ENCODE peak calls at places on chromosomes 12 and 14, in seven cellular contexts. One of them, this sample, is unnamed.

GRCh38 chr14:55752580-55753365 is 172.8 kb downstream of the KTN1 start:
- DNase-seq in PC-3: peak; percentile 100
- DNase-seq in breast epithelium: no peak
- DNase-seq in mammary epithelial cell: peak; percentile 11
- DNase-seq in uterus: no peak
- DNase-seq in lower lobe of right lung: peak; percentile 50
- DNase-seq in fibroblast of lung: peak; percentile 76
- DNase-seq in this sample: no peak

GRCh38 chr14:58414845-58415244 is 12.5 kb downstream of the TIMM9 start:
- DNase-seq in mammary epithelial cell: no peak
- DNase-seq in PC-3: peak; percentile 55
- DNase-seq in fibroblast of lung: peak; percentile 1
- DNase-seq in uterus: no peak
- DNase-seq in lower lobe of right lung: no peak
- DNase-seq in breast epithelium: no peak
- DNase-seq in this sample: no peak

GRCh38 chr14:97408937-97409860 is 612.0 kb downstream of the VRK1 start:
- DNase-seq in PC-3: no peak
- DNase-seq in mammary epithelial cell: no peak
- DNase-seq in breast epithelium: no peak
- DNase-seq in lower lobe of right lung: no peak
- DNase-seq in fibroblast of lung: no peak
- DNase-seq in uterus: no peak
- DNase-seq in this sample: no peak

GRCh38 chr12:12870454-12870853 is 20.9 kb upstream of the GPRC5A start:
- DNase-seq in breast epithelium: no peak
- DNase-seq in mammary epithelial cell: peak; percentile 86
- DNase-seq in lower lobe of right lung: no peak
- DNase-seq in uterus: no peak
- DNase-seq in fibroblast of lung: peak; percentile 100
- DNase-seq in PC-3: peak; percentile 96
- DNase-seq in this sample: no peak

GRCh38 chr14:36941783-36942521 is 230.5 kb downstream of the SLC25A21 start:
- DNase-seq in lower lobe of right lung: peak; percentile 68
- DNase-seq in PC-3: peak; percentile 88
- DNase-seq in breast epithelium: peak; percentile 35
- DNase-seq in mammary epithelial cell: peak; percentile 55
- DNase-seq in uterus: peak; percentile 56
- DNase-seq in fibroblast of lung: peak; percentile 56
- DNase-seq in this sample: peak; percentile 85

GRCh38 chr14:36505193-36505815 is 14.7 kb downstream of the NKX2-1 start:
- DNase-seq in breast epithelium: no peak
- DNase-seq in fibroblast of lung: no peak
- DNase-seq in lower lobe of right lung: peak; percentile 73
- DNase-seq in uterus: no peak
- DNase-seq in PC-3: no peak
- DNase-seq in mammary epithelial cell: no peak
- DNase-seq in this sample: peak; percentile 67

GRCh38 chr12:93853698-93854478 is 176.7 kb downstream of the CRADD start:
- DNase-seq in mammary epithelial cell: no peak
- DNase-seq in uterus: no peak
- DNase-seq in lower lobe of right lung: no peak
- DNase-seq in fibroblast of lung: no peak
- DNase-seq in PC-3: no peak
- DNase-seq in breast epithelium: no peak
- DNase-seq in this sample: no peak

GRCh38 chr12:116773276-116773731 is 35.2 kb downstream of the RNFT2 start:
- DNase-seq in uterus: no peak
- DNase-seq in breast epithelium: no peak
- DNase-seq in fibroblast of lung: no peak
- DNase-seq in lower lobe of right lung: no peak
- DNase-seq in PC-3: peak; percentile 47
- DNase-seq in mammary epithelial cell: peak; percentile 4
- DNase-seq in this sample: no peak

GRCh38 chr14:48725001-48725734 is 861.0 kb downstream of the RPS29 start:
- DNase-seq in breast epithelium: no peak
- DNase-seq in uterus: no peak
- DNase-seq in PC-3: peak; percentile 26
- DNase-seq in fibroblast of lung: peak; percentile 85
- DNase-seq in lower lobe of right lung: no peak
- DNase-seq in mammary epithelial cell: no peak
- DNase-seq in this sample: no peak

GRCh38 chr12:38601970-38602369 is 285.4 kb downstream of the ALG10B start:
- DNase-seq in fibroblast of lung: no peak
- DNase-seq in PC-3: peak; percentile 82
- DNase-seq in breast epithelium: no peak
- DNase-seq in uterus: no peak
- DNase-seq in mammary epithelial cell: no peak
- DNase-seq in lower lobe of right lung: no peak
- DNase-seq in this sample: no peak

GRCh38 chr12:132747395-132747794 is 14.2 kb downstream of the ANKLE2 start:
- DNase-seq in breast epithelium: no peak
- DNase-seq in fibroblast of lung: no peak
- DNase-seq in mammary epithelial cell: no peak
- DNase-seq in uterus: no peak
- DNase-seq in lower lobe of right lung: peak; percentile 20
- DNase-seq in PC-3: no peak
- DNase-seq in this sample: peak; percentile 32

GRCh38 chr14:104642540-104642868 is 37.9 kb upstream of the TMEM179 start:
- DNase-seq in fibroblast of lung: no peak
- DNase-seq in PC-3: no peak
- DNase-seq in uterus: no peak
- DNase-seq in mammary epithelial cell: no peak
- DNase-seq in breast epithelium: no peak
- DNase-seq in lower lobe of right lung: no peak
- DNase-seq in this sample: no peak

GRCh38 chr14:54877015-54877702 is 25.5 kb downstream of the GCH1 start:
- DNase-seq in fibroblast of lung: peak; percentile 24
- DNase-seq in uterus: no peak
- DNase-seq in mammary epithelial cell: no peak
- DNase-seq in lower lobe of right lung: no peak
- DNase-seq in breast epithelium: no peak
- DNase-seq in PC-3: no peak
- DNase-seq in this sample: no peak

GRCh38 chr12:110247340-110248095 is 33.5 kb upstream of the ATP2A2 start:
- DNase-seq in uterus: no peak
- DNase-seq in lower lobe of right lung: no peak
- DNase-seq in mammary epithelial cell: peak; percentile 97
- DNase-seq in breast epithelium: peak; percentile 77
- DNase-seq in fibroblast of lung: peak; percentile 20
- DNase-seq in PC-3: peak; percentile 74
- DNase-seq in this sample: peak; percentile 82

GRCh38 chr12:124524231-124524925 is 43.0 kb downstream of the NCOR2 start:
- DNase-seq in lower lobe of right lung: no peak
- DNase-seq in fibroblast of lung: peak; percentile 90
- DNase-seq in mammary epithelial cell: peak; percentile 82
- DNase-seq in uterus: peak; percentile 28
- DNase-seq in PC-3: peak; percentile 57
- DNase-seq in breast epithelium: no peak
- DNase-seq in this sample: peak; percentile 66

GRCh38 chr12:10385181-10385613 is 4.6 kb downstream of the KLRK1 start:
- DNase-seq in fibroblast of lung: peak; percentile 89
- DNase-seq in mammary epithelial cell: peak; percentile 73
- DNase-seq in breast epithelium: no peak
- DNase-seq in PC-3: peak; percentile 83
- DNase-seq in uterus: no peak
- DNase-seq in lower lobe of right lung: no peak
- DNase-seq in this sample: no peak

GRCh38 chr14:91827746-91828145 is 39.6 kb downstream of the TC2N start:
- DNase-seq in PC-3: no peak
- DNase-seq in mammary epithelial cell: no peak
- DNase-seq in fibroblast of lung: no peak
- DNase-seq in breast epithelium: no peak
- DNase-seq in lower lobe of right lung: no peak
- DNase-seq in uterus: no peak
- DNase-seq in this sample: no peak

GRCh38 chr12:45762185-45763110 is 32.9 kb downstream of the ARID2 start:
- DNase-seq in uterus: no peak
- DNase-seq in breast epithelium: no peak
- DNase-seq in fibroblast of lung: peak; percentile 52
- DNase-seq in lower lobe of right lung: no peak
- DNase-seq in mammary epithelial cell: peak; percentile 60
- DNase-seq in PC-3: peak; percentile 76
- DNase-seq in this sample: no peak

GRCh38 chr14:100129161-100129589 is 30.3 kb downstream of the DEGS2 start:
- DNase-seq in lower lobe of right lung: no peak
- DNase-seq in PC-3: peak; percentile 36
- DNase-seq in mammary epithelial cell: no peak
- DNase-seq in uterus: no peak
- DNase-seq in fibroblast of lung: peak; percentile 23
- DNase-seq in breast epithelium: no peak
- DNase-seq in this sample: no peak

GRCh38 chr12:107685360-107686248 is at the start of gene PWP1:
- DNase-seq in lower lobe of right lung: peak; percentile 98
- DNase-seq in breast epithelium: peak; percentile 89
- DNase-seq in PC-3: peak; percentile 98
- DNase-seq in uterus: peak; percentile 93
- DNase-seq in mammary epithelial cell: peak; percentile 92
- DNase-seq in fibroblast of lung: peak; percentile 94
- DNase-seq in this sample: peak; percentile 97

GRCh38 chr14:74531467-74531866 is 37.9 kb downstream of the ISCA2 start:
- DNase-seq in PC-3: peak; percentile 56
- DNase-seq in lower lobe of right lung: no peak
- DNase-seq in uterus: no peak
- DNase-seq in mammary epithelial cell: peak; percentile 65
- DNase-seq in fibroblast of lung: peak; percentile 31
- DNase-seq in breast epithelium: no peak
- DNase-seq in this sample: no peak

GRCh38 chr12:105862163-105862821 is 276.5 kb downstream of the NUAK1 start:
- DNase-seq in lower lobe of right lung: no peak
- DNase-seq in uterus: no peak
- DNase-seq in mammary epithelial cell: no peak
- DNase-seq in PC-3: peak; percentile 33
- DNase-seq in breast epithelium: no peak
- DNase-seq in fibroblast of lung: peak; percentile 38
- DNase-seq in this sample: no peak

GRCh38 chr14:55881577-55882241 is 236.5 kb upstream of the PELI2 start:
- DNase-seq in uterus: no peak
- DNase-seq in PC-3: peak; percentile 27
- DNase-seq in breast epithelium: no peak
- DNase-seq in lower lobe of right lung: no peak
- DNase-seq in fibroblast of lung: peak; percentile 65
- DNase-seq in mammary epithelial cell: no peak
- DNase-seq in this sample: no peak

GRCh38 chr12:112116232-112117060 is 7.9 kb upstream of the NAA25 start:
- DNase-seq in breast epithelium: peak; percentile 23
- DNase-seq in PC-3: no peak
- DNase-seq in fibroblast of lung: peak; percentile 75
- DNase-seq in mammary epithelial cell: no peak
- DNase-seq in uterus: no peak
- DNase-seq in lower lobe of right lung: peak; percentile 62
- DNase-seq in this sample: peak; percentile 84

GRCh38 chr14:105075364-105076295 is 10.4 kb upstream of the GPR132 start:
- DNase-seq in fibroblast of lung: peak; percentile 35
- DNase-seq in breast epithelium: no peak
- DNase-seq in mammary epithelial cell: no peak
- DNase-seq in uterus: no peak
- DNase-seq in PC-3: no peak
- DNase-seq in lower lobe of right lung: peak; percentile 64
- DNase-seq in this sample: peak; percentile 87

GRCh38 chr12:105740970-105741725 is 397.6 kb downstream of the NUAK1 start:
- DNase-seq in uterus: peak; percentile 44
- DNase-seq in PC-3: peak; percentile 42
- DNase-seq in mammary epithelial cell: no peak
- DNase-seq in breast epithelium: peak; percentile 53
- DNase-seq in fibroblast of lung: peak; percentile 64
- DNase-seq in lower lobe of right lung: no peak
- DNase-seq in this sample: no peak

GRCh38 chr14:103548463-103549351 is 13.8 kb downstream of the BAG5 start:
- DNase-seq in PC-3: no peak
- DNase-seq in fibroblast of lung: no peak
- DNase-seq in mammary epithelial cell: no peak
- DNase-seq in lower lobe of right lung: peak; percentile 41
- DNase-seq in breast epithelium: no peak
- DNase-seq in uterus: no peak
- DNase-seq in this sample: peak; percentile 75

GRCh38 chr14:100294213-100294962 is 11.9 kb downstream of the SLC25A29 start:
- DNase-seq in PC-3: no peak
- DNase-seq in mammary epithelial cell: no peak
- DNase-seq in fibroblast of lung: no peak
- DNase-seq in lower lobe of right lung: no peak
- DNase-seq in breast epithelium: no peak
- DNase-seq in uterus: peak; percentile 26
- DNase-seq in this sample: peak; percentile 82

GRCh38 chr12:27192118-27192802 is 51.8 kb upstream of the STK38L start:
- DNase-seq in fibroblast of lung: no peak
- DNase-seq in breast epithelium: no peak
- DNase-seq in mammary epithelial cell: no peak
- DNase-seq in PC-3: no peak
- DNase-seq in lower lobe of right lung: no peak
- DNase-seq in uterus: no peak
- DNase-seq in this sample: no peak

GRCh38 chr12:34336619-34337465 is 314.5 kb downstream of the ALG10 start:
- DNase-seq in lower lobe of right lung: no peak
- DNase-seq in uterus: no peak
- DNase-seq in PC-3: no peak
- DNase-seq in breast epithelium: no peak
- DNase-seq in mammary epithelial cell: no peak
- DNase-seq in fibroblast of lung: no peak
- DNase-seq in this sample: no peak
- H3K9me3 ChIP-seq in lower lobe of right lung: peaks cover 12% of the 10 kb centered on the region
- H3K9me3 ChIP-seq in uterus: peaks cover 26% of the 10 kb centered on the region
- H3K9me3 ChIP-seq in PC-3: no peaks in the 10 kb centered on the region
- H3K9me3 ChIP-seq in breast epithelium: peaks cover 82% of the 10 kb centered on the region
- H3K9me3 ChIP-seq in mammary epithelial cell: peaks cover 56% of the 10 kb centered on the region
- H3K9me3 ChIP-seq in fibroblast of lung: no peaks in the 10 kb centered on the region
- H3K9me3 ChIP-seq in this sample: no peaks in the 10 kb centered on the region

GRCh38 chr14:25358330-25358729 is 308.4 kb upstream of the STXBP6 start:
- DNase-seq in mammary epithelial cell: no peak
- DNase-seq in PC-3: no peak
- DNase-seq in breast epithelium: no peak
- DNase-seq in lower lobe of right lung: no peak
- DNase-seq in uterus: no peak
- DNase-seq in fibroblast of lung: no peak
- DNase-seq in this sample: no peak
- H3K27ac ChIP-seq in mammary epithelial cell: no peak overlapping the region
- H3K27ac ChIP-seq in PC-3: no peak overlapping the region
- H3K27ac ChIP-seq in breast epithelium: no peak overlapping the region
- H3K27ac ChIP-seq in lower lobe of right lung: no peak overlapping the region
- H3K27ac ChIP-seq in uterus: no peak overlapping the region
- H3K27ac ChIP-seq in fibroblast of lung: no peak overlapping the region
- H3K27ac ChIP-seq in this sample: no peak overlapping the region

GRCh38 chr12:65584041-65584440 is 240.2 kb upstream of the HMGA2 start:
- DNase-seq in mammary epithelial cell: no peak
- DNase-seq in PC-3: no peak
- DNase-seq in uterus: no peak
- DNase-seq in lower lobe of right lung: no peak
- DNase-seq in breast epithelium: no peak
- DNase-seq in fibroblast of lung: no peak
- DNase-seq in this sample: no peak
- TF ChIP-seq CTCF in mammary epithelial cell: no peak
- TF ChIP-seq CTCF in PC-3: no peak
- TF ChIP-seq CTCF in uterus: no peak
- TF ChIP-seq CTCF in lower lobe of right lung: no peak
- TF ChIP-seq CTCF in breast epithelium: no peak
- TF ChIP-seq CTCF in fibroblast of lung: no peak
- TF ChIP-seq CTCF in this sample: no peak

DNA sequence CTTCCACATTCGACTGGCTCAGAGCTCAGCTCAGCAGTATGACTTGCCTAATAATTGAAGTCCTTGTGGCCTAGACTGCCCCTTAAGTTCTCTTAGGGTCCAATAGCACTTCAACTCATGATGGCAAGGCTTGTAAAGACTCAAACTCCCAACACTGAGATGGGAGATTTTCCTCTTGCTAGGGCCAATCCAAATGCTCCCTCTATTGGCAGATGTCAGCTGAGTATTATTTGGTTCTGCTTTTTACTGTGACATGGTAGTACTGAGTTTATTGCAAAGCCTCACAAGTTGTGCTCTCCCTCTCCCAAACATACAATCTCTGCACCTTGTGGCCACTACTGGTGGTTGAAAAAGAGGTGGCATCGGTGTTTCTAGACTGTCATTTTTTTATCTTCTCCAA is 164.2 kb downstream of the ALG10 start:
- DNase-seq in breast epithelium: no peak
- DNase-seq in lower lobe of right lung: no peak
- DNase-seq in uterus: no peak
- DNase-seq in PC-3: peak; percentile 33
- DNase-seq in mammary epithelial cell: no peak
- DNase-seq in fibroblast of lung: no peak
- DNase-seq in this sample: no peak
- H3K9me3 ChIP-seq in breast epithelium: peaks cover 8% of the 10 kb centered on the region
- H3K9me3 ChIP-seq in lower lobe of right lung: no peaks in the 10 kb centered on the region
- H3K9me3 ChIP-seq in uterus: no peaks in the 10 kb centered on the region
- H3K9me3 ChIP-seq in PC-3: no peaks in the 10 kb centered on the region
- H3K9me3 ChIP-seq in mammary epithelial cell: peaks cover 9% of the 10 kb centered on the region
- H3K9me3 ChIP-seq in fibroblast of lung: no peaks in the 10 kb centered on the region
- H3K9me3 ChIP-seq in this sample: no peaks in the 10 kb centered on the region